ENCODE peak calls at places on chromosomes 12 and 14, in eight cellular contexts. W is BJ, J is spleen, C is body of pancreas, E is endothelial cell of umbilical vein, L is AG04450, R is stomach, B is upper lobe of right lung. V is an unnamed sample.

GRCh38 chr12:115709410-115710065 is 568.0 kb downstream of the MED13L start:
- DNase-seq in B (no peak), L (no peak), C (peak; percentile 22), W (no peak), J (no peak), R (no peak), E (no peak), V (no peak)

GRCh38 chr12:6773662-6774351 is 1.5 kb downstream of the LAG3 start:
- DNase-seq in L (no peak), B (no peak), R (no peak), E (no peak), C (no peak), J (no peak), W (no peak), V (no peak)

GRCh38 chr14:52356025-52356424 is 41.9 kb downstream of the PTGER2 start:
- DNase-seq in E (no peak), C (no peak), W (no peak), L (no peak), B (no peak), R (no peak), J (no peak), V (no peak)

GRCh38 chr14:50231475-50232275 is at the start of gene SOS2:
- DNase-seq in J (peak; percentile 98), W (no peak), R (peak; percentile 88), B (peak; percentile 95), E (peak; percentile 91), L (peak; percentile 39), C (peak; percentile 90), V (no peak)

GRCh38 chr14:53828820-53829219 is 127.8 kb downstream of the BMP4 start:
- DNase-seq in L (no peak), J (no peak), B (no peak), W (no peak), C (no peak), R (no peak), E (no peak), V (no peak)

GRCh38 chr14:24806061-24806678 is 172.2 kb upstream of the GZMB start:
- DNase-seq in R (peak; percentile 85), B (peak; percentile 72), C (peak; percentile 91), W (no peak), L (peak; percentile 4), J (no peak), E (peak; percentile 51), V (peak; percentile 7)

GRCh38 chr12:25926536-25926935 is 31.9 kb upstream of the RASSF8 start:
- DNase-seq in R (no peak), W (no peak), C (no peak), J (no peak), B (no peak), E (peak; percentile 12), L (no peak), V (no peak)

GRCh38 chr14:102279688-102280348 is 25.1 kb downstream of the MOK start:
- DNase-seq in W (peak; percentile 93), E (no peak), J (no peak), L (peak; percentile 96), B (no peak), C (peak; percentile 29), R (no peak), V (no peak)

GRCh38 chr12:114976959-114977358 is 293.0 kb upstream of the TBX3 start:
- DNase-seq in L (peak; percentile 54), J (no peak), E (no peak), C (no peak), B (no peak), R (no peak), W (no peak), V (no peak)

GRCh38 chr12:47028981-47029708 is 50.3 kb upstream of the PCED1B start:
- DNase-seq in L (no peak), W (no peak), R (no peak), B (no peak), E (no peak), C (no peak), J (no peak), V (no peak)

GRCh38 chr12:123967121-123967586 is 5.5 kb downstream of the CCDC92 start:
- DNase-seq in R (no peak), L (no peak), W (no peak), E (no peak), C (no peak), J (no peak), B (no peak), V (no peak)

GRCh38 chr12:91774471-91774921 is 371.1 kb downstream of the BTG1 start:
- DNase-seq in L (peak; percentile 37), R (no peak), W (peak; percentile 10), C (peak; percentile 18), B (no peak), J (no peak), E (no peak), V (no peak)
- H3K4me3 ChIP-seq in L (peak overlapping the region; percentile 35), R (no peak overlapping the region), W (no peak overlapping the region), C (no peak overlapping the region), B (no peak overlapping the region), J (peak overlapping the region; percentile 6), E (no peak overlapping the region), V (no peak overlapping the region)

DNA sequence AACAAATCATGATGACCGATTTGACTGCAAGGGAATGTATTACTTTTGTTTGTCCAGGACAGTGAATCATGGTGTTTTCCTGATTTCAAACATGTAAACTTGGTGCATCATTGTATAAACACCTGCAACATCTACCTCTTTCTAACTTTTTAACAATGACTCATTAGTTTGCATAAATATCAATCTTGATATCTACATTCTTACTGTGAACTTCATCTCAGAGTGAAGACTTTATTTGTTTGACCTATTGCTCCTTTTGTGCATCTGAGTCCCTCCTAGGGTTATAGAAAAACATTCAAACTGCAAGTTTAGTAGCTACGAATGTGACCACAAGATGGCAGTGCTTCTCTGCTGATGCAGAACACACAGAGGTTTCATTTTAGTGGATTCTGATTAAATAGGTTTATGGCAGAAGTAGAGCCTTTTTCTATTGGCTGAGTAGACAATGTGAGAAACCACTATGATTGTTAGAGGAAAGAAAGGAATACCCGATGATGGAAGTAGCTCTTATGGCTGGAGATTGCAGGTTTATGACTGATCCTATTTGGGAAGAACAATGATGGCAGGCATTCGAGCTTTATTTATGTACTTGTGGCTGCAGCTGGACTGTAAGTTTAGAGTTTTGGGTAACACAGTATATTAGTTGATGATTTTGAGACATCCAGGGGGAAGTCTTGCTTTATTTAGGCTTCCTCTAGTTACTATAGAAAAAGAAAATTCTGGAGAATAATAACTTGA is 244.2 kb upstream of the OR4E1 start:
- DNase-seq in L (peak; percentile 8), B (no peak), R (peak; percentile 53), E (peak; percentile 91), J (no peak), C (peak; percentile 52), W (no peak), V (peak; percentile 16)
- TF ChIP-seq CTCF in L (peak; percentile 86), B (peak; percentile 75), R (peak; percentile 67), E (peak; percentile 66), J (peak; percentile 70), C (peak; percentile 59), W (peak; percentile 72), V (peak; percentile 79)

GRCh38 chr14:80844872-80845271 is 96.7 kb downstream of the CEP128 start:
- DNase-seq in L (no peak), J (no peak), C (no peak), B (no peak), E (no peak), W (no peak), R (no peak), V (no peak)

GRCh38 chr14:80850197-80850814 is 91.2 kb downstream of the CEP128 start:
- DNase-seq in L (peak; percentile 20), W (peak; percentile 9), J (no peak), C (no peak), B (no peak), R (no peak), E (peak; percentile 63), V (no peak)

GRCh38 chr14:80845877-80846276 is 95.7 kb downstream of the CEP128 start:
- DNase-seq in W (no peak), R (no peak), J (no peak), L (no peak), E (no peak), B (no peak), C (no peak), V (no peak)

DNA sequence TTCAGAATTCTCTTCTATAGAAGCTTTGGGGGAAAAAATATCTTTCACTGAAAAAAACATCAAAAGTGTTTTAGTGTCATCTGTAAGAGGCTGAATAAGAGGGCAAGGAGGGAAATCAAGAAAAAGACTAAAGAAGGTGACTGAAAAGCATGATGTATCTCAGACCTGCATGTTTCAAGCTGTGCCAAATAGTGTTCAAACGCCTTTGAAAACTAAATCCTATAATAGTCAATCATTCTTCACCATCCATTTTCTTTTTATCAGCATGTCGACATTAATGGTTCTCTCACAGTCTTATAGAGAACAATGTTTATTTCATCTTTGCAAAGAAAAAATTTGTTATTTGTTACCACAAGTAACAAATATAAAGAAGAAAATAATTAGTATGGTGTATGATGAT is 94.4 kb downstream of the CEP128 start:
- DNase-seq in C (no peak), L (no peak), R (no peak), J (no peak), B (no peak), E (no peak), W (no peak), V (no peak)
- H3K4me3 ChIP-seq in C (no peak overlapping the region), L (no peak overlapping the region), R (no peak overlapping the region), J (no peak overlapping the region), B (no peak overlapping the region), E (no peak overlapping the region), W (no peak overlapping the region), V (no peak overlapping the region)

DNA sequence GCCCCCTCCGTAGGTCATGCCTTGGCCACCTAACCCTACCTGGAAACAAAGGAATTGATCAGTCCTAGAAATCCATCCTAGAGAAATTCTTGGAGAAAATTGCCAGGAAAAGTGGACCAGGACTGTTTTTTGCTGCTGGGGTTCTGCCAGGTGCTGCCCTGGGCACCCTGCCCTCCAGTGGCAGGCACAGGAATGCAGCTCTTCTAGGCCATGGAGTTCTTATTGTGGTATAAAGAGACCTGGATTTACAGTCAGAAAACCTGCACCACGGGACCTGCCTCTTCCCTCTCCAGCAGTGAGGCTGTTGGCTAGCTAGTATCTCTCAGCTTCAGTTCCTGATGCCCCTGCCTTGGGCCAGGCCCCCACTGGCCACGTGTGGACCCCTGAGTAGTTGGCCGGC is 59.7 kb downstream of the SLC24A4 start:
- DNase-seq in C (no peak), L (no peak), E (no peak), J (peak; percentile 65), B (no peak), W (no peak), R (no peak), V (no peak)
- TF ChIP-seq CTCF in C (no peak), L (no peak), E (no peak), J (peak; percentile 42), B (peak; percentile 29), W (peak; percentile 29), R (no peak), V (peak; percentile 32)

GRCh38 chr12:11755311-11755930 is 105.9 kb downstream of the ETV6 start:
- DNase-seq in C (no peak), W (no peak), E (no peak), J (no peak), B (no peak), L (no peak), R (no peak), V (no peak)
- H3K4me3 ChIP-seq in C (no peak overlapping the region), W (no peak overlapping the region), E (no peak overlapping the region), J (no peak overlapping the region), B (no peak overlapping the region), L (no peak overlapping the region), R (no peak overlapping the region), V (no peak overlapping the region)

DNA sequence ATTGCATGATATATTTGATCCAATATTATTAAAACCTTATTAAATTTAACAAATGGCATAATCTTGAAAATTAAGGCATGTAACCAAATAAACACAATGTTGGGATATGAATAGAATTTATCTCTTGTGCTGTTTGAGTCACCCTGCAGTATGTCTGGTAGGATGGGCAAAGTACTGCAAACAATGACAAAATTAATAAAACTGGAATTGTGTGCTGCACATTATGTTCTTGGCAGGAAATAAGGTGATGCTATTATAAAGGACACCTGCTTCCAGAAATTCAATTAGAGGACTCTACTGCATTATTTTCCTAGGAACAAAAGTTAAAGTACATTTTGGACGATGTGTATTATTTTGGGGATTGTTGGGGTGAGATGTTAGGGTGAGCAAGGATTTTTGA is 132.7 kb downstream of the PPFIA2 start:
- DNase-seq in W (no peak), E (no peak), C (no peak), L (no peak), R (no peak), J (no peak), B (no peak), V (no peak)
- TF ChIP-seq CTCF in W (no peak), E (no peak), C (no peak), L (no peak), R (no peak), J (no peak), B (no peak), V (no peak)

V was measured in GM12864.